ENCODE peak calls at places on chromosomes 4 and X, in seven cellular contexts. R is activated gamma-delta T cell treated with Interleukin-2 at 50 U/mL for 16 hours; F is WTC11; H is hepatocyte; D is CD8-positive, alpha-beta memory T cell; T is left ventricle myocardium superior; B is MCF 10A. P is an unnamed sample.
A peak's percentile ranks its signal among the peaks of the same experiment; 100 is the strongest.

GRCh38 chrX:1546601-1547275 is 9.8 kb upstream of the P2RY8 start:
- DNase-seq in D (no peak), F (no peak), R (no peak), H (no peak), B (no peak), T (no peak), P (no peak)

GRCh38 chr4:5391492-5391891 is 316.9 kb downstream of the EVC2 start:
- DNase-seq in R (no peak), T (no peak), H (no peak), B (no peak), F (no peak), D (no peak), P (no peak)

GRCh38 chr4:52843351-52843750 is 18.8 kb upstream of the RASL11B start:
- DNase-seq in D (no peak), F (no peak), R (no peak), H (no peak), B (no peak), T (no peak), P (no peak)

GRCh38 chr4:150250998-150251651 is 172.9 kb downstream of the DCLK2 start:
- DNase-seq in H (peak; percentile 60), B (no peak), R (no peak), D (no peak), F (no peak), T (no peak), P (no peak)

GRCh38 chr4:54255881-54256280 is 26.8 kb downstream of the PDGFRA start:
- DNase-seq in D (no peak), B (no peak), H (no peak), T (no peak), F (no peak), R (no peak), P (peak; percentile 60)

GRCh38 chrX:56281789-56282188 is 49.6 kb downstream of the KLF8 start:
- DNase-seq in H (peak; percentile 15), B (peak; percentile 33), F (no peak), R (no peak), T (no peak), D (no peak), P (peak; percentile 16)

GRCh38 chrX:150219374-150220185 is 143.5 kb upstream of the MAMLD1 start:
- DNase-seq in T (peak; percentile 25), D (no peak), F (peak; percentile 15), H (no peak), R (no peak), B (peak; percentile 53), P (peak; percentile 48)

GRCh38 chr4:87257523-87257922 is 37.1 kb upstream of the KLHL8 start:
- DNase-seq in D (no peak), T (no peak), B (no peak), R (no peak), F (no peak), H (no peak), P (no peak)

GRCh38 chrX:14801136-14801535 is 71.7 kb downstream of the FANCB start:
- DNase-seq in R (no peak), D (no peak), F (no peak), H (no peak), T (no peak), B (no peak), P (peak; percentile 19)

GRCh38 chrX:67724359-67725110 is 180.7 kb downstream of the AR start:
- DNase-seq in R (no peak), H (no peak), D (no peak), B (no peak), F (peak; percentile 10), T (no peak), P (no peak)

GRCh38 chr4:112206431-112206830 is 25.2 kb upstream of the AP1AR start:
- DNase-seq in R (no peak), F (no peak), H (no peak), T (no peak), D (no peak), B (no peak), P (no peak)

GRCh38 chr4:96108146-96108545 is 268.3 kb downstream of the PDHA2 start:
- DNase-seq in F (no peak), T (no peak), D (no peak), B (no peak), H (no peak), R (no peak), P (no peak)

GRCh38 chrX:45422216-45422925 is 221.7 kb upstream of the DIPK2B start:
- DNase-seq in R (no peak), T (no peak), B (no peak), H (no peak), F (no peak), D (no peak), P (no peak)

GRCh38 chrX:123830309-123830708 is 29.5 kb upstream of the XIAP start:
- DNase-seq in B (peak; percentile 37), D (no peak), T (no peak), R (no peak), F (no peak), H (peak; percentile 81), P (no peak)

GRCh38 chr4:85370400-85371032 is 104.4 kb upstream of the ARHGAP24 start:
- DNase-seq in D (no peak), B (peak; percentile 68), H (peak; percentile 58), T (no peak), R (no peak), F (peak; percentile 52), P (peak; percentile 18)

GRCh38 chr4:64516176-64516575 is 106.9 kb upstream of the TECRL start:
- DNase-seq in D (no peak), F (no peak), R (no peak), H (no peak), B (no peak), T (no peak), P (no peak)

GRCh38 chr4:109410776-109411175 is 22.8 kb upstream of the SEC24B start:
- DNase-seq in R (no peak), H (no peak), T (no peak), D (no peak), F (no peak), B (no peak), P (peak; percentile 53)

GRCh38 chr4:1667273-1667672 is 16.8 kb downstream of the FAM53A start:
- DNase-seq in R (no peak), D (no peak), H (no peak), T (no peak), B (no peak), F (no peak), P (no peak)

GRCh38 chrX:129875669-129876068 is 30.3 kb upstream of the UTP14A start:
- DNase-seq in F (no peak), B (peak; percentile 11), R (no peak), T (no peak), D (no peak), H (no peak), P (peak; percentile 76)

GRCh38 chrX:136528645-136529315 is 3.2 kb upstream of the VGLL1 start:
- DNase-seq in H (peak; percentile 7), D (no peak), T (no peak), B (peak; percentile 11), F (peak; percentile 13), R (no peak), P (no peak)

GRCh38 chrX:3177851-3178250 is 136.6 kb downstream of the ARSF start:
- DNase-seq in H (peak; percentile 16), R (no peak), T (no peak), B (peak; percentile 5), F (no peak), D (no peak), P (peak; percentile 40)

GRCh38 chr4:89753601-89754066 is 83.3 kb downstream of the SNCA start:
- DNase-seq in H (peak; percentile 68), T (no peak), F (no peak), R (no peak), D (no peak), B (peak; percentile 94), P (peak; percentile 95)

P was measured in IMR-90.